ENCODE peak calls at places on chromosomes 5 and 9, in four cellular contexts. One of them, this sample, is unnamed.

GRCh38 chr9:129014611-129015010 is 13.5 kb downstream of the SH3GLB2 start:
- DNase-seq in GM12878: no peak
- DNase-seq in K562: no peak
- DNase-seq in HepG2: no peak
- DNase-seq in this sample: no peak

GRCh38 chr9:129836342-129837007 is 1.2 kb downstream of the USP20 start:
- DNase-seq in GM12878: no peak
- DNase-seq in K562: peak; percentile 63
- DNase-seq in HepG2: no peak
- DNase-seq in this sample: peak; percentile 26

GRCh38 chr9:79567671-79568098 is 4.1 kb upstream of the TLE4 start:
- DNase-seq in K562: no peak
- DNase-seq in GM12878: no peak
- DNase-seq in HepG2: no peak
- DNase-seq in this sample: no peak

GRCh38 chr9:79663878-79664277 is 92.1 kb downstream of the TLE4 start:
- DNase-seq in HepG2: no peak
- DNase-seq in K562: no peak
- DNase-seq in GM12878: no peak
- DNase-seq in this sample: no peak

GRCh38 chr9:9054354-9054992 is 1254.9 kb upstream of the DMAC1 start:
- DNase-seq in GM12878: no peak
- DNase-seq in K562: no peak
- DNase-seq in HepG2: peak; percentile 47
- DNase-seq in this sample: no peak

GRCh38 chr5:96067902-96068614 is 106.4 kb upstream of the ELL2 start:
- DNase-seq in HepG2: no peak
- DNase-seq in K562: peak; percentile 57
- DNase-seq in GM12878: no peak
- DNase-seq in this sample: no peak

GRCh38 chr5:82057051-82057450 is 85.2 kb downstream of the ATG10 start:
- DNase-seq in HepG2: no peak
- DNase-seq in GM12878: no peak
- DNase-seq in K562: no peak
- DNase-seq in this sample: no peak

GRCh38 chr5:126624534-126624933 is 23.8 kb downstream of the PHAX start:
- DNase-seq in K562: peak; percentile 38
- DNase-seq in GM12878: no peak
- DNase-seq in HepG2: peak; percentile 46
- DNase-seq in this sample: no peak

GRCh38 chr5:142806769-142807377 is 36.7 kb downstream of the ARHGAP26 start:
- DNase-seq in K562: no peak
- DNase-seq in GM12878: no peak
- DNase-seq in HepG2: peak; percentile 41
- DNase-seq in this sample: no peak

DNA sequence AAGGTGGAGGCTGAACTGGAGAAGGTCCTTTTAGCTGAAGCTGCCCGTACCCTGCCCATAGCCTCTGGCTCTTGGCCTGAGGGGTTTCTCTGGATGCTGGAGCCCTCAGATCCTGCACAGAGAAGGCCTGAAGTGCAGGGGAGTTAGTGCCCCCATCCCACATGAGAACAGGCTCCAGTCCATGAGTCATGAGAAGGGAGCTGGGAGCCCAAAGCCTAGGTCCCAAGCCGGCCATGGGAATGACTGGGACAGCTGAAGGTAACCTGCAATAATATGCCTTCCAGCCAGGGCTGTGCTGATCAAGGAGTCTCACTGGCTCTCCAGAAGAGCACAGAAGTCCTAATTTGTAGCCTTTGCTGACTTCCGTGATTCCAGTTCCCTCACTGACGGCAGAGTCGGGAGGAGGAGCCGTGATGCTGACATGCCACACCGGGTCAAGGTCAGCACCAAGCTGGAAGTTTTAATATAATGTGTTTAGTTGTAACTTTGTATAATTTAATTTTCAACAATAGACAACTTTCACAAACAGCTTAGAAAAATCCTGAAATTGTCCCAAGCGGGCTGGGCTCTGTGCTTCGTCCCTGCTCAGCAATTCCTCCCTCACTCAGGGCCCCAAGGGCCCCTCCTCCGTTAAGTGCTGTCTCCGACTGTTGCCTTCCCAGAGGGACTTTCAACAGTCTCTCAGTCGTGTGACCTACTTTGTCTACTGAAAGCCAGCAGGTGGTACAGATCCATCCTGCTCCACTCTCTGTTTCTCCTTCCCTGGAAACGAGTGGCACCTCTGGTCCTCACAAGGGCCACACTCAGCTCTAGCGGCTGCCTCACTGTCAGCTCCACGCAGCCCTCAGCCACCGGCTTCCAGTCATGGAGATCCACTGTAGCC is 387.8 kb downstream of the GADD45G start:
- DNase-seq in HepG2: no peak
- DNase-seq in GM12878: no peak
- DNase-seq in K562: no peak
- DNase-seq in this sample: no peak
- TF ChIP-seq CREM in HepG2: no peak
- TF ChIP-seq CREM in GM12878: no peak
- TF ChIP-seq CREM in K562: no peak
- TF ChIP-seq CREM in this sample: no peak

GRCh38 chr5:98108497-98108896 is 665.0 kb upstream of the RGMB start:
- DNase-seq in K562: no peak
- DNase-seq in HepG2: no peak
- DNase-seq in GM12878: no peak
- DNase-seq in this sample: no peak
- TF ChIP-seq ATF3 in K562: no peak
- TF ChIP-seq ATF3 in HepG2: no peak
- TF ChIP-seq ATF3 in GM12878: no peak
- TF ChIP-seq ATF3 in this sample: no peak

GRCh38 chr9:97623946-97624345 is 9.2 kb downstream of the TSTD2 start:
- DNase-seq in GM12878: no peak
- DNase-seq in HepG2: no peak
- DNase-seq in K562: no peak
- DNase-seq in this sample: no peak
- TF ChIP-seq CREM in GM12878: no peak
- TF ChIP-seq CREM in HepG2: no peak
- TF ChIP-seq CREM in K562: no peak
- TF ChIP-seq CREM in this sample: no peak

GRCh38 chr5:132283423-132284043 is 10.7 kb upstream of the SLC22A4 start:
- DNase-seq in GM12878: no peak
- DNase-seq in K562: no peak
- DNase-seq in HepG2: peak; percentile 43
- DNase-seq in this sample: peak; percentile 44
- TF ChIP-seq ATF3 in GM12878: no peak
- TF ChIP-seq ATF3 in K562: no peak
- TF ChIP-seq ATF3 in HepG2: no peak
- TF ChIP-seq ATF3 in this sample: no peak